ENCODE peak calls at places on chromosomes 7 and 10, in four cellular contexts. M, Y, C and R are unnamed samples.

GRCh38 chr7:152512711-152513110 is 76.9 kb upstream of the KMT2C start:
- DNase-seq in M (no peak), Y (no peak), C (no peak), R (no peak)

GRCh38 chr7:74263399-74264120 is 9.4 kb upstream of the RFC2 start:
- DNase-seq in M (no peak), Y (no peak), C (peak; percentile 45), R (no peak)

GRCh38 chr10:73997479-73997805 is 474 bp upstream of the VCL start:
- DNase-seq in M (no peak), Y (peak; percentile 88), C (no peak), R (no peak)

GRCh38 chr10:62027841-62028501 is 126.5 kb downstream of the ARID5B start:
- DNase-seq in M (no peak), Y (no peak), C (no peak), R (no peak)

GRCh38 chr7:55063633-55064032 is 44.8 kb downstream of the EGFR start:
- DNase-seq in M (no peak), Y (no peak), C (no peak), R (no peak)

GRCh38 chr7:506921-507622 is 12.6 kb downstream of the PDGFA start:
- DNase-seq in M (no peak), Y (no peak), C (no peak), R (no peak)

GRCh38 chr10:43295436-43295835 is 28.6 kb upstream of the RASGEF1A start:
- DNase-seq in M (no peak), Y (no peak), C (no peak), R (no peak)

GRCh38 chr10:25505466-25505865 is 330.7 kb downstream of the GPR158 start:
- DNase-seq in M (no peak), Y (no peak), C (no peak), R (no peak)

GRCh38 chr10:91190876-91191580 is 29.4 kb upstream of the PCGF5 start:
- DNase-seq in M (no peak), Y (no peak), C (no peak), R (no peak)

GRCh38 chr7:123687161-123687560 is 31.5 kb downstream of the LMOD2 start:
- DNase-seq in M (no peak), Y (no peak), C (no peak), R (no peak)

GRCh38 chr7:130493275-130493868 is 1.5 kb downstream of the MEST start:
- DNase-seq in M (no peak), Y (no peak), C (no peak), R (no peak)

GRCh38 chr10:63264852-63265617 is 131.9 kb downstream of the NRBF2 start:
- DNase-seq in M (no peak), Y (peak; percentile 91), C (peak; percentile 44), R (peak; percentile 30)

GRCh38 chr7:108455833-108456677 is at the start of gene NRCAM:
- DNase-seq in M (no peak), Y (peak; percentile 50), C (no peak), R (peak; percentile 76)

GRCh38 chr7:125636320-125636962 is 706.8 kb upstream of the POT1 start:
- DNase-seq in M (no peak), Y (no peak), C (no peak), R (no peak)

GRCh38 chr7:128123291-128124037 is 92.2 kb upstream of the LRRC4 start:
- DNase-seq in M (no peak), Y (no peak), C (no peak), R (no peak)

GRCh38 chr10:59633063-59633462 is 76.6 kb downstream of the SLC16A9 start:
- DNase-seq in M (no peak), Y (peak; percentile 16), C (no peak), R (peak; percentile 19)

GRCh38 chr10:59508296-59508695 is 145.9 kb upstream of the FAM13C start:
- DNase-seq in M (no peak), Y (no peak), C (no peak), R (no peak)

GRCh38 chr10:33735463-33735862 is 401.0 kb upstream of the NRP1 start:
- DNase-seq in M (no peak), Y (no peak), C (no peak), R (no peak)

GRCh38 chr10:38032881-38033280 is 22.4 kb downstream of the ZNF33A start:
- DNase-seq in M (no peak), Y (no peak), C (no peak), R (no peak)

GRCh38 chr7:74443591-74444365 is 9.9 kb upstream of the GTF2IRD1 start:
- DNase-seq in M (no peak), Y (no peak), C (no peak), R (no peak)

GRCh38 chr7:151082151-151083070 is 882 bp downstream of the TMUB1 start:
- DNase-seq in M (no peak), Y (peak; percentile 52), C (no peak), R (no peak)

GRCh38 chr7:85185355-85186082 is 1.3 kb downstream of the SEMA3D start:
- DNase-seq in M (no peak), Y (no peak), C (no peak), R (peak; percentile 62)

GRCh38 chr7:30349170-30349569 is 64.8 kb downstream of the ZNRF2 start:
- DNase-seq in M (no peak), Y (no peak), C (no peak), R (no peak)

GRCh38 chr10:118373786-118374185 is 31.7 kb upstream of the FAM204A start:
- DNase-seq in M (no peak), Y (no peak), C (peak; percentile 7), R (no peak)

GRCh38 chr10:67076175-67076574 is 150.3 kb downstream of the LRRTM3 start:
- DNase-seq in M (no peak), Y (no peak), C (peak; percentile 61), R (no peak)

GRCh38 chr7:158449266-158449665 is 138.4 kb downstream of the PTPRN2 start:
- DNase-seq in M (no peak), Y (no peak), C (no peak), R (no peak)

GRCh38 chr10:2949948-2950354 is 117.4 kb upstream of the PFKP start:
- DNase-seq in M (peak; percentile 43), Y (no peak), C (no peak), R (no peak)

GRCh38 chr7:129825005-129825553 is 127.7 kb downstream of the UBE2H start:
- DNase-seq in M (no peak), Y (peak; percentile 87), C (peak; percentile 78), R (peak; percentile 60)

GRCh38 chr10:123496336-123496735 is 169.8 kb upstream of the GPR26 start:
- DNase-seq in M (no peak), Y (no peak), C (no peak), R (no peak)

GRCh38 chr10:128854965-128855364 is 612.1 kb upstream of the MGMT start:
- DNase-seq in M (no peak), Y (no peak), C (peak; percentile 70), R (no peak)

GRCh38 chr10:7264313-7264741 is 146.5 kb downstream of the SFMBT2 start:
- DNase-seq in M (no peak), Y (no peak), C (no peak), R (no peak)

GRCh38 chr10:7260912-7261700 is 149.7 kb downstream of the SFMBT2 start:
- DNase-seq in M (no peak), Y (no peak), C (no peak), R (no peak)

GRCh38 chr10:7258948-7259523 is 151.8 kb downstream of the SFMBT2 start:
- DNase-seq in M (no peak), Y (no peak), C (no peak), R (no peak)

DNA sequence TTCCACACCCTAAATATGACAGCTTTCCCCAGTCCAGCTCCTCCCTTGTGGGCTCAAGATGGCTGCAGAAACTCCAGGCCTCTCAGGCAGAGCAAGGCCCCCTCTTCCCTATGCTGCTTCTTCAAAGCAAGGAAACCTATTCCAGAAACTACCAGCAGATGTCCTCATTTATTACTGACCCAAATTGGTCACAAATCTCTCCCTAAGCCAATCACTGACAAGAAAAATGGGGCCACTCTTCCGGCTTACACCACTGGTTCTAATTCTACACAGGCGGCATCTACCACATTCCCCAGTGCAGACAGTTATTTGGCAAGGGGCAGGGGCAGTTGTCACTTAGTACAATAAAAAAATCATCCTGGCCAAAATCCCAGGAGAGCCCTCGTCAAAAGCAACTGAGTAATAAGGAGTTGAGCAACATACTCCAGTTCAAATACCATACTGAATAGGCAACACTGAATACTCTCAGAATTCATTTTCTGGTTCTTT is 150.4 kb downstream of the SFMBT2 start:
- DNase-seq in M (peak; percentile 30), Y (peak; percentile 75), C (peak; percentile 45), R (peak; percentile 61)
- TF ChIP-seq TARDBP in M (no peak), Y (no peak), C (no peak), R (no peak)

DNA sequence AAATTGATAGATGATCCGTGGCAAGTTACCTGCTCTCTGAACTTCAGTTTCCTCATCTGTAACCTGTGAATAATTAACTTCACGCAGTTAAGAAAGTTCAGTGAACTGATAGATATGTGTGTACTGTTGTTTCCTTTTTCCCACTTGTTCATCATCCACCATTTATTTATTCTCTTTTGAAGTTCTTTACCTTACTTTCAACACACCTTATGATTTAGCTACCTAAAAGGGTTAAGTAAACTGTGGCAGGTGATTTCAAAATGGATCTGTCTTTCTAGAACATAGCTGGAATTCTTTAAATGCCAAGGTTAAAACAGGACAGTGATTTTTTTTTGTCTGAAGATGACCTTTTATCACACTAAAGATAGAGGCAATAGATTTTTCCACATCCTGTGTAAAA is 27.4 kb upstream of the MALRD1 start:
- DNase-seq in M (no peak), Y (no peak), C (peak; percentile 20), R (no peak)
- TF ChIP-seq FOXM1 in M (no peak), Y (no peak), C (no peak), R (no peak)

DNA sequence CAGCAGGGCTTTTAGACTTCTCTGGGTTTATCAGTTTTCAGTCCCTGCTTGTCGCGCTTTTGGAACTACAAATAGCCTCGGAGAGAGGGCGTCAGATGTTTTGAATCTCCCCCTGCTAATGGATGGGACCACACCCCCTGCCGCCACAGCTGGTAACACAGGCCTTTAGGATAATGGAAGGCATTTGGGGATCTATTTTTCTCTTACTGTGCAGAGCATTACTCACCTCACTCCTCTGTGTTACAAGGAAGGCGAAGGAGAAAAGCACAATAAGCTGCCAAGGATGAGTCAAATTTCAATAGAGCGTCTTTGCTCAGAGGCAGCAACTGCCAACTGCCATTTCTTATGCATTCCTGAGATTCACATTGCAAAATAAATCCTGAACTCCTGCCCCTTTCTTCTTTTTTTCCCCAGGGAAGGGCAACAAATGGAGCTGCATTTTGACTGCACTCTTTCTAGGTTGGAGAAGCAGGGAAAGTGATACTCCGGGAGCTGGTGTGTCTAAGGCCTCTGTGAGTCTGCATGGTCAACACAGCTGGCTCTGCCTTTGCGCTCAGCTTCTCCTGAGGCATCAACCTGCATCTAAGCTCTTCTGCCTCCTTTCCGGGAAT is 31.5 kb upstream of the SMNDC1 start:
- DNase-seq in M (no peak), Y (no peak), C (no peak), R (no peak)
- TF ChIP-seq TARDBP in M (no peak), Y (no peak), C (no peak), R (no peak)

GRCh38 chr10:106802949-106803348 is 361.6 kb downstream of the SORCS1 start:
- DNase-seq in M (no peak), Y (no peak), C (no peak), R (no peak)
- TF ChIP-seq FOXM1 in M (no peak), Y (no peak), C (no peak), R (no peak)